ENCODE peak calls at places on chromosomes 16 and 17, in four cellular contexts. One of them, this sample, is unnamed.

GRCh38 chr17:83137523-83137922 is 58.1 kb downstream of the METRNL start:
- DNase-seq in LHCN-M2: no peak
- DNase-seq in Kasumi-1: no peak
- DNase-seq in stimulated activated CD4-positive, alpha-beta T cell treated with anti-CD3 and anti-CD28 coated beads, Interleukin-2, amount 100 ng/mL, for 48 hours: no peak
- DNase-seq in this sample: no peak

GRCh38 chr17:42675348-42675983 is 1.3 kb downstream of the PLEKHH3 start:
- DNase-seq in Kasumi-1: no peak
- DNase-seq in LHCN-M2: no peak
- DNase-seq in stimulated activated CD4-positive, alpha-beta T cell treated with anti-CD3 and anti-CD28 coated beads, Interleukin-2, amount 100 ng/mL, for 48 hours: no peak
- DNase-seq in this sample: no peak

GRCh38 chr16:66133641-66134402 is 232.7 kb upstream of the CDH5 start:
- DNase-seq in LHCN-M2: no peak
- DNase-seq in stimulated activated CD4-positive, alpha-beta T cell treated with anti-CD3 and anti-CD28 coated beads, Interleukin-2, amount 100 ng/mL, for 48 hours: no peak
- DNase-seq in Kasumi-1: no peak
- DNase-seq in this sample: no peak

GRCh38 chr17:37643829-37644228 is 583 bp upstream of the DDX52 start:
- DNase-seq in stimulated activated CD4-positive, alpha-beta T cell treated with anti-CD3 and anti-CD28 coated beads, Interleukin-2, amount 100 ng/mL, for 48 hours: no peak
- DNase-seq in Kasumi-1: no peak
- DNase-seq in LHCN-M2: no peak
- DNase-seq in this sample: no peak

GRCh38 chr17:39668141-39668924 is at the start of gene PNMT:
- DNase-seq in Kasumi-1: peak; percentile 49
- DNase-seq in LHCN-M2: no peak
- DNase-seq in stimulated activated CD4-positive, alpha-beta T cell treated with anti-CD3 and anti-CD28 coated beads, Interleukin-2, amount 100 ng/mL, for 48 hours: peak; percentile 53
- DNase-seq in this sample: peak; percentile 58

GRCh38 chr16:87653234-87653633 is 50.9 kb downstream of the JPH3 start:
- DNase-seq in LHCN-M2: no peak
- DNase-seq in Kasumi-1: peak; percentile 52
- DNase-seq in stimulated activated CD4-positive, alpha-beta T cell treated with anti-CD3 and anti-CD28 coated beads, Interleukin-2, amount 100 ng/mL, for 48 hours: no peak
- DNase-seq in this sample: peak; percentile 1

GRCh38 chr16:80804451-80805383 is at the start of gene CDYL2:
- DNase-seq in LHCN-M2: no peak
- DNase-seq in stimulated activated CD4-positive, alpha-beta T cell treated with anti-CD3 and anti-CD28 coated beads, Interleukin-2, amount 100 ng/mL, for 48 hours: peak; percentile 28
- DNase-seq in Kasumi-1: no peak
- DNase-seq in this sample: no peak

GRCh38 chr16:72848759-72849664 is 198.9 kb downstream of the ZFHX3 start:
- DNase-seq in stimulated activated CD4-positive, alpha-beta T cell treated with anti-CD3 and anti-CD28 coated beads, Interleukin-2, amount 100 ng/mL, for 48 hours: no peak
- DNase-seq in Kasumi-1: no peak
- DNase-seq in LHCN-M2: peak; percentile 89
- DNase-seq in this sample: peak; percentile 35

GRCh38 chr16:4682084-4682581 is 11.2 kb upstream of the NUDT16L1 start:
- DNase-seq in LHCN-M2: no peak
- DNase-seq in stimulated activated CD4-positive, alpha-beta T cell treated with anti-CD3 and anti-CD28 coated beads, Interleukin-2, amount 100 ng/mL, for 48 hours: no peak
- DNase-seq in Kasumi-1: no peak
- DNase-seq in this sample: peak; percentile 23